ENCODE peak calls at places on chromosomes 13 and 19, in six cellular contexts. O is neural progenitor cell, P is PC-3, F is HCT116, X is hepatocyte, W is GM23248. T is an unnamed sample.

GRCh38 chr19:28744943-28745342 is 468.0 kb downstream of the UQCRFS1 start:
- DNase-seq in O (peak), P (no peak), F (no peak), X (no peak), W (no peak), T (no peak)

GRCh38 chr19:2327773-2328400 is 499 bp downstream of the LSM7 start:
- DNase-seq in O (peak), P (peak), F (peak), X (peak), W (peak), T (peak)

GRCh38 chr19:38699027-38699346 is 45.3 kb downstream of the CAPN12 start:
- DNase-seq in O (no peak), P (no peak), F (no peak), X (no peak), W (no peak), T (no peak)

GRCh38 chr19:49752701-49753100 is 10.4 kb downstream of the TSKS start:
- DNase-seq in O (no peak), P (no peak), F (no peak), X (no peak), W (no peak), T (no peak)

GRCh38 chr13:63463782-63464610 is 2048.3 kb upstream of the PCDH20 start:
- DNase-seq in O (no peak), P (no peak), F (no peak), X (no peak), W (no peak), T (no peak)

GRCh38 chr19:38781058-38781457 is 7.7 kb upstream of the LGALS7 start:
- DNase-seq in O (no peak), P (no peak), F (no peak), X (no peak), W (no peak), T (no peak)

GRCh38 chr19:30783212-30783611 is 411.0 kb downstream of the ZNF536 start:
- DNase-seq in O (no peak), P (no peak), F (no peak), X (no peak), W (no peak), T (no peak)

GRCh38 chr13:99590519-99591011 is 89.3 kb downstream of the TM9SF2 start:
- DNase-seq in O (no peak), P (no peak), F (no peak), X (no peak), W (peak), T (no peak)

GRCh38 chr13:42750858-42751257 is 30.5 kb upstream of the FAM216B start:
- DNase-seq in O (no peak), P (no peak), F (no peak), X (no peak), W (no peak), T (no peak)

GRCh38 chr19:16977306-16977705 is 49.3 kb downstream of the CPAMD8 start:
- DNase-seq in O (no peak), P (no peak), F (no peak), X (no peak), W (no peak), T (no peak)

GRCh38 chr13:21399741-21400140 is 59.4 kb downstream of the ZDHHC20 start:
- DNase-seq in O (no peak), P (peak), F (peak), X (no peak), W (peak), T (no peak)

GRCh38 chr13:114044486-114044885 is 70.6 kb upstream of the C13orf46 start:
- DNase-seq in O (no peak), P (no peak), F (no peak), X (no peak), W (peak), T (no peak)

DNA sequence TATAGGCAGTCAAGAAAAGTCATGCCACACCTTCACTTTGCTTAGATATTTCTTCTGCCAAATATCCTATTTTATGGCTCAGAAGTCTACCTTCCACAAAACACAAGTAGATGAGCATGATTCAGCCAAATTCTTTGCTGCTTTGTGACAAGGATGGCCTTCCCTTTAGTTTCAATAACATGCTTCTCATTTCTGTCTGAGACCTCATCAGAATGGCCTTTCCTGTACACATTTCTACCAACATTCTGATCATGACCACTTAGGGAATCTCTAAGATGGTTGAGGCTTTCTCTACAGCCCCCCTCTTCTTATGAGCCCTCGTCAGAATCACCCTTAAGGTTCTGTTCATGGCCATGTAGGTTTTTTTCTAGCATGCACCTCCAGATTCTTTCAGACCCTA is 96.2 kb downstream of the COL4A2 start:
- DNase-seq in O (no peak), P (no peak), F (no peak), X (no peak), W (peak), T (no peak)
- H3K27ac ChIP-seq in O (no peak), P (peak), F (no peak), X (no peak), W (peak), T (no peak)

DNA sequence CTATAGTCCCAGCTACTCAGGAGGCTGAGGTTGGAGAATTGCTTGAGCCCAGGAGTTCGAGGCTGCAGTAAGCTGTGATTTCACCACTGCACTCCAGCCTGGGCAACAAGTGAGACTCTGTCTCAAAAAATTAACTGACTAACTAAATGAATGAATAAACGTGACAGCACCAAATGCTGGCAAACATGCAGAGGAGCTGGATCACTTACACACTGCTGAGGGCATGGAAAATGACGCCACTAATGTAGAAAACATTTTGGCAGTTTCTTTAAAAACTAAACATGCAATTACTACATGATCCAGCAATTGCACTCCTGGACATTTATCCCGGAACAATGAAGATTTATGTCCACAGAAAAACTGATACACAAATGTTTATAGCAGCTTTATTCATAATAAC is 31.3 kb upstream of the GTF3A start:
- DNase-seq in O (no peak), P (no peak), F (no peak), X (no peak), W (peak), T (no peak)
- TF ChIP-seq EZH2phosphoT487 in O (no peak), P (no peak), F (no peak), X (no peak), W (no peak), T (no peak)

GRCh38 chr19:709965-710714 is 1.4 kb downstream of the PALM start:
- DNase-seq in O (peak), P (no peak), F (no peak), X (peak), W (no peak), T (no peak)

GRCh38 chr19:709196-709964 is 645 bp downstream of the PALM start:
- DNase-seq in O (peak), P (no peak), F (no peak), X (peak), W (no peak), T (no peak)

GRCh38 chr19:710767-711166 is 2.0 kb downstream of the PALM start:
- DNase-seq in O (no peak), P (no peak), F (no peak), X (no peak), W (no peak), T (no peak)

GRCh38 chr19:708154-709141 is at the start of gene PALM:
- DNase-seq in O (peak), P (peak), F (no peak), X (peak), W (no peak), T (no peak)

GRCh38 chr19:711224-711623 is 2.5 kb downstream of the PALM start:
- DNase-seq in O (no peak), P (no peak), F (no peak), X (no peak), W (no peak), T (no peak)
- H3K4me3 ChIP-seq in O (no peak), P (no peak), F (no peak), X (no peak), W (no peak), T (no peak)

GRCh38 chr13:44273991-44274810 is 99.4 kb upstream of the SERP2 start:
- DNase-seq in O (no peak), P (peak), F (no peak), X (peak), W (peak), T (peak)
- H3K27ac ChIP-seq in O (no peak), P (peak), F (no peak), X (peak), W (peak), T (peak)

GRCh38 chr19:44690131-44690440 is 8.9 kb upstream of the CEACAM16 start:
- DNase-seq in O (no peak), P (no peak), F (no peak), X (no peak), W (no peak), T (no peak)
- TF ChIP-seq EZH2phosphoT487 in O (no peak), P (no peak), F (no peak), X (no peak), W (no peak), T (no peak)

T was measured in MM.1S.